ENCODE peak calls at places on chromosomes 12 and 14, in four cellular contexts. One of them, this sample, is unnamed.
A peak's percentile ranks its signal among the peaks of the same experiment; 100 is the strongest.

GRCh38 chr12:26402648-26403047 is 207.3 kb downstream of the SSPN start:
- DNase-seq in H54: no peak
- DNase-seq in right lobe of liver: no peak
- DNase-seq in ovary: no peak
- DNase-seq in this sample: peak; percentile 65

GRCh38 chr14:103576371-103577024 is 13.7 kb downstream of the COA8 start:
- DNase-seq in H54: peak; percentile 91
- DNase-seq in right lobe of liver: peak; percentile 96
- DNase-seq in ovary: peak; percentile 88
- DNase-seq in this sample: peak; percentile 96

GRCh38 chr12:111024205-111024794 is 103.9 kb upstream of the MYL2 start:
- DNase-seq in H54: peak; percentile 84
- DNase-seq in right lobe of liver: peak; percentile 78
- DNase-seq in ovary: no peak
- DNase-seq in this sample: peak; percentile 64

GRCh38 chr14:68671899-68672298 is 121.0 kb downstream of the ZFP36L1 start:
- DNase-seq in H54: no peak
- DNase-seq in right lobe of liver: no peak
- DNase-seq in ovary: no peak
- DNase-seq in this sample: no peak

GRCh38 chr12:106773286-106773685 is 1.2 kb upstream of the RIC8B start:
- DNase-seq in H54: no peak
- DNase-seq in right lobe of liver: no peak
- DNase-seq in ovary: no peak
- DNase-seq in this sample: no peak

GRCh38 chr14:98984719-98985041 is 287.3 kb downstream of the BCL11B start:
- DNase-seq in H54: no peak
- DNase-seq in right lobe of liver: no peak
- DNase-seq in ovary: no peak
- DNase-seq in this sample: peak; percentile 34

GRCh38 chr12:132196038-132196872 is 52.0 kb downstream of the NOC4L start:
- DNase-seq in H54: no peak
- DNase-seq in right lobe of liver: peak; percentile 73
- DNase-seq in ovary: no peak
- DNase-seq in this sample: no peak

GRCh38 chr14:64191756-64192155 is 102.4 kb downstream of the ESR2 start:
- DNase-seq in H54: peak; percentile 56
- DNase-seq in right lobe of liver: no peak
- DNase-seq in ovary: no peak
- DNase-seq in this sample: no peak

GRCh38 chr12:11269607-11270006 is at the start of gene PRB3:
- DNase-seq in H54: no peak
- DNase-seq in right lobe of liver: no peak
- DNase-seq in ovary: no peak
- DNase-seq in this sample: no peak

GRCh38 chr12:116157845-116158267 is 119.6 kb downstream of the MED13L start:
- DNase-seq in H54: no peak
- DNase-seq in right lobe of liver: no peak
- DNase-seq in ovary: no peak
- DNase-seq in this sample: no peak

GRCh38 chr12:123115409-123116111 is 35.3 kb downstream of the PITPNM2 start:
- DNase-seq in H54: peak; percentile 56
- DNase-seq in right lobe of liver: no peak
- DNase-seq in ovary: peak; percentile 89
- DNase-seq in this sample: no peak

DNA sequence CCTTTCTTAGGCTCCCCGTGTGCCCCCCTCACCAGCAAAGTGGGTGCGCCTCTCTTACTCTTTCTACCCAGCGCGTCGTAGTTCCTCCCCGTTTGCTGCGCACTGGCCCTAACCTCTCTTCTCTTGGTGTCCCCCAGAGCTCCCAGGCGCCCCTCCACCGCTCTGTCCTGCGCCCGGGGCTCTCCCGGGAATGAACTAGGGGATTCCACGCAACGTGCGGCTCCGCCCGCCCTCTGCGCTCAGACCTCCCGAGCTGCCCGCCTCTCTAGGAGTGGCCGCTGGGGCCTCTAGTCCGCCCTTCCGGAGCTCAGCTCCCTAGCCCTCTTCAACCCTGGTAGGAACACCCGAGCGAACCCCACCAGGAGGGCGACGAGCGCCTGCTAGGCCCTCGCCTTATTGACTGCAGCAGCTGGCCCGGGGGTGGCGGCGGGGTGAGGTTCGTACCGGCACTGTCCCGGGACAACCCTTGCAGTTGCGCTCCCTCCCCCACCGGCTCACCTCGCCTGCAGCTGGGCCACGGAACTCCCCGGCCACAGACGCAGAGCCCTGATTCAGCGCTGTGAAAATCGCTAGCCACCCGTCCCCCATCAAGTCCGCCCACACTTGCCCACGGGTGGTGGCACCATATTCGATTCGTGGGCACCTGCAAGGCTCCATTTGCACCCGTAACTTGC is 1.3 kb downstream of the TMEM233 start:
- DNase-seq in H54: no peak
- DNase-seq in right lobe of liver: peak; percentile 68
- DNase-seq in ovary: no peak
- DNase-seq in this sample: no peak
- TF ChIP-seq POLR2A in H54: no peak
- TF ChIP-seq POLR2A in right lobe of liver: no peak
- TF ChIP-seq POLR2A in ovary: no peak
- TF ChIP-seq POLR2A in this sample: no peak

GRCh38 chr14:53217283-53217994 is 64.3 kb upstream of the DDHD1 start:
- DNase-seq in H54: peak; percentile 33
- DNase-seq in right lobe of liver: peak; percentile 80
- DNase-seq in ovary: peak; percentile 34
- DNase-seq in this sample: peak; percentile 76
- TF ChIP-seq POLR2A in H54: no peak
- TF ChIP-seq POLR2A in right lobe of liver: no peak
- TF ChIP-seq POLR2A in ovary: no peak
- TF ChIP-seq POLR2A in this sample: no peak

DNA sequence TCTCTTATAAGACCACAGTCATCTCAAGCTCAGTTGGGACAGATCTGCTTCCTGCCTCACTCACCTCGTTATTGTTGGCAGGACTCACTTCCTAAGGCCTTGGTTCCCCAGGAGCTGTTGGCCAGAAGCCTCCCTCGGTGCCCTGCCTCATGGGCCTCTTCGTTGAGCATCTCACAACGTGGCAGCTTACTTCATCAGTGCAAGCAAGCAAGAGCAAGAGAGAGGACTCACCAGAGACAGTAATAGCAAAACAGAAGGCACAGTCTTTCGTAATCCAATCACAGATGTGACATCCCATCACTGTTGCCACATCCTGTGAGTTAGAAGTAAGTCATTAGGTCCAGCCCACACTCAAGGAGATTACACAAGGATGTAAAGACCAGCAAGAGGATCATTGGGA is 5.1 kb upstream of the NUMB start:
- DNase-seq in H54: peak; percentile 46
- DNase-seq in right lobe of liver: peak; percentile 64
- DNase-seq in ovary: peak; percentile 29
- DNase-seq in this sample: peak; percentile 33
- TF ChIP-seq POLR2A in H54: no peak
- TF ChIP-seq POLR2A in right lobe of liver: no peak
- TF ChIP-seq POLR2A in ovary: no peak
- TF ChIP-seq POLR2A in this sample: no peak

GRCh38 chr14:31933716-31934115 is 143.4 kb upstream of the ARHGAP5 start:
- DNase-seq in H54: no peak
- DNase-seq in right lobe of liver: no peak
- DNase-seq in ovary: no peak
- DNase-seq in this sample: no peak
- TF ChIP-seq POLR2A in H54: no peak
- TF ChIP-seq POLR2A in right lobe of liver: no peak
- TF ChIP-seq POLR2A in ovary: no peak
- TF ChIP-seq POLR2A in this sample: no peak

GRCh38 chr14:73752297-73752992 is 38.3 kb upstream of the PNMA1 start:
- DNase-seq in H54: peak; percentile 76
- DNase-seq in right lobe of liver: peak; percentile 95
- DNase-seq in ovary: peak; percentile 60
- DNase-seq in this sample: peak; percentile 88
- TF ChIP-seq POLR2A in H54: no peak
- TF ChIP-seq POLR2A in right lobe of liver: no peak
- TF ChIP-seq POLR2A in ovary: no peak
- TF ChIP-seq POLR2A in this sample: no peak

GRCh38 chr14:91377700-91378652 is 39.6 kb downstream of the CCDC88C start:
- DNase-seq in H54: no peak
- DNase-seq in right lobe of liver: no peak
- DNase-seq in ovary: no peak
- DNase-seq in this sample: no peak
- TF ChIP-seq POLR2A in H54: no peak
- TF ChIP-seq POLR2A in right lobe of liver: no peak
- TF ChIP-seq POLR2A in ovary: no peak
- TF ChIP-seq POLR2A in this sample: no peak

GRCh38 chr12:30090258-30090657 is 306.5 kb upstream of the TMTC1 start:
- DNase-seq in H54: no peak
- DNase-seq in right lobe of liver: no peak
- DNase-seq in ovary: no peak
- DNase-seq in this sample: no peak
- TF ChIP-seq POLR2A in H54: no peak
- TF ChIP-seq POLR2A in right lobe of liver: no peak
- TF ChIP-seq POLR2A in ovary: no peak
- TF ChIP-seq POLR2A in this sample: no peak

DNA sequence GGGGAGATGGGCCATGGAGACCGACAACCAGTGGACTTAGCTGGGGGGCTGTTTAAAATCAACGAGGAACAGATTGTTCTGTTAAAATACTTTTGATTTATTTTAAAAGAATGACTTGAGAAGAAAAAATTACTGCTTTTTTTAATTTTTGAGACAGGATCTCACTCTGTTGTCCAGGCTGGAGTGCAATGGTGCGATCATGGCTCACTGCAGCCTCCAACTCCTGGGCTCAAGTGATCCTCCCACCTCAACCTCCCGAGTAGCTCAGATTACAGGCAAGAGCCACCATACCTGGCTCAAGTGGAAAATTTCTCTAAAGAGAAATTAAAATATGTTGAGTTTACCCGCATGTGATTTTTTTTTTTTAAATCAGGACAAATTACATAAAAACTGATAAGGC is 80.6 kb downstream of the SCARB1 start:
- DNase-seq in H54: no peak
- DNase-seq in right lobe of liver: no peak
- DNase-seq in ovary: no peak
- DNase-seq in this sample: no peak
- TF ChIP-seq POLR2A in H54: no peak
- TF ChIP-seq POLR2A in right lobe of liver: no peak
- TF ChIP-seq POLR2A in ovary: no peak
- TF ChIP-seq POLR2A in this sample: no peak

DNA sequence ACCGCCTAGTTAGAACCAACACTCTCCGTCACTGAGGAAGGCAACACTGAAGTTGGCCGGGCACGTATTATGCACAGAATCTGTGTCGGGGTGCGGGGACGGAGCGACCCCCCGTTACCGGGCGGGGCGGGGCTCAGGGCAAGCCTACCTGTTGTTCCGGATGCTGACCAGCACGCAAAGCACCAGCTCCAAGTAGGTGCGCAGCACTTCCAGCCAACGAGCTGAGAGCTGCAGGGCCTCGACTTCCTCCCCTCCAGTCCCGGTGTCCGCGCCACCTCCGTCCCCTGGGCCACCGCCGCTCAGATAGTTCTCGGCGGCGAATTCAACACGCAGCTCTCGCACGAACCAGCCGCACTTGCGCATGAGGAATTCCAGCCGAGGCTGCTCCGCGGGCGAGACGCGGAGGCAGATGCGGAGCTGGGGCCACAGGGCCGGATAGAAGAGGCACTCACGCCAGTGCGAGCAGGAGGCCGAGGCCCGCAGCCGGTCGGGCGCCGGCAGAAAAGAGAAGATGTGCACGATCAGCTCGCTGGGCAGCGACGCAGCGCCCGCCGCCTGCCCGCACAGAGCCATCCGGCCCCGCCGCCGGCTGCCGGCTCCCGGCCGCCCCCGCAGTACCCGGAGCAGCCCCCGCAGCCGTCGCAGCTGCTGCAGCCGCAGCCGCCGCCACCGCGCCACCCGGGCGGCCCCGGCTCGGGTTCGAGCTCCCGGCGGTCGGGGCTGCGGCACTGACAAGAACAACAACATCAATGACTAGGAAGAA is 636 bp downstream of the FBXO33 start:
- DNase-seq in H54: no peak
- DNase-seq in right lobe of liver: peak; percentile 60
- DNase-seq in ovary: peak; percentile 45
- DNase-seq in this sample: peak; percentile 58
- TF ChIP-seq POLR2A in H54: peak; percentile 37
- TF ChIP-seq POLR2A in right lobe of liver: peak; percentile 88
- TF ChIP-seq POLR2A in ovary: peak; percentile 52
- TF ChIP-seq POLR2A in this sample: no peak

GRCh38 chr12:122023339-122024131 is 1.9 kb downstream of the BCL7A start:
- DNase-seq in H54: no peak
- DNase-seq in right lobe of liver: peak; percentile 94
- DNase-seq in ovary: peak; percentile 78
- DNase-seq in this sample: peak; percentile 70
- TF ChIP-seq POLR2A in H54: no peak
- TF ChIP-seq POLR2A in right lobe of liver: peak; percentile 84
- TF ChIP-seq POLR2A in ovary: no peak
- TF ChIP-seq POLR2A in this sample: no peak

This sample was measured in stomach.